ENCODE peak calls at places on chromosome 10, in six cellular contexts. One of them, this sample, is unnamed.

GRCh38 chr10:99534456-99534938 is 1.8 kb downstream of the NKX2-3 start:
- DNase-seq in vagina: no peak
- DNase-seq in transverse colon: no peak
- DNase-seq in Panc1: no peak
- DNase-seq in stomach: no peak
- DNase-seq in endothelial cell of umbilical vein: no peak
- DNase-seq in this sample: no peak

GRCh38 chr10:79069325-79070090 is 742 bp downstream of the ZMIZ1 start:
- DNase-seq in stomach: peak; percentile 61
- DNase-seq in endothelial cell of umbilical vein: peak; percentile 63
- DNase-seq in Panc1: no peak
- DNase-seq in transverse colon: peak; percentile 64
- DNase-seq in vagina: no peak
- DNase-seq in this sample: no peak

GRCh38 chr10:102988404-102989314 is 70.6 kb downstream of the CNNM2 start:
- DNase-seq in Panc1: no peak
- DNase-seq in endothelial cell of umbilical vein: no peak
- DNase-seq in stomach: no peak
- DNase-seq in vagina: no peak
- DNase-seq in transverse colon: no peak
- DNase-seq in this sample: no peak

GRCh38 chr10:24962998-24963397 is 10.6 kb upstream of the PRTFDC1 start:
- DNase-seq in vagina: no peak
- DNase-seq in transverse colon: no peak
- DNase-seq in Panc1: no peak
- DNase-seq in endothelial cell of umbilical vein: no peak
- DNase-seq in stomach: no peak
- DNase-seq in this sample: no peak

GRCh38 chr10:79127151-79127961 is 58.6 kb downstream of the ZMIZ1 start:
- DNase-seq in Panc1: no peak
- DNase-seq in vagina: no peak
- DNase-seq in endothelial cell of umbilical vein: peak; percentile 67
- DNase-seq in transverse colon: peak; percentile 61
- DNase-seq in stomach: peak; percentile 97
- DNase-seq in this sample: peak; percentile 70

GRCh38 chr10:33136781-33137180 is 178.8 kb upstream of the ITGB1 start:
- DNase-seq in endothelial cell of umbilical vein: no peak
- DNase-seq in Panc1: no peak
- DNase-seq in transverse colon: no peak
- DNase-seq in stomach: no peak
- DNase-seq in vagina: no peak
- DNase-seq in this sample: no peak

GRCh38 chr10:91389636-91390512 is 20.3 kb upstream of the HECTD2 start:
- DNase-seq in Panc1: no peak
- DNase-seq in endothelial cell of umbilical vein: peak; percentile 64
- DNase-seq in vagina: no peak
- DNase-seq in transverse colon: no peak
- DNase-seq in stomach: no peak
- DNase-seq in this sample: no peak

GRCh38 chr10:29160110-29160669 is 128.7 kb upstream of the LYZL1 start:
- DNase-seq in stomach: no peak
- DNase-seq in endothelial cell of umbilical vein: peak; percentile 78
- DNase-seq in Panc1: no peak
- DNase-seq in transverse colon: no peak
- DNase-seq in vagina: no peak
- DNase-seq in this sample: peak; percentile 69

GRCh38 chr10:104020020-104020419 is 53.1 kb downstream of the SLK start:
- DNase-seq in Panc1: no peak
- DNase-seq in endothelial cell of umbilical vein: no peak
- DNase-seq in stomach: no peak
- DNase-seq in transverse colon: no peak
- DNase-seq in vagina: no peak
- DNase-seq in this sample: no peak

GRCh38 chr10:29804025-29804852 is 169.5 kb upstream of the SVIL start:
- DNase-seq in vagina: no peak
- DNase-seq in transverse colon: peak; percentile 52
- DNase-seq in endothelial cell of umbilical vein: peak; percentile 99
- DNase-seq in Panc1: peak; percentile 93
- DNase-seq in stomach: peak; percentile 37
- DNase-seq in this sample: peak; percentile 45

GRCh38 chr10:70053212-70053895 is 708 bp downstream of the MACROH2A2 start:
- DNase-seq in stomach: no peak
- DNase-seq in Panc1: no peak
- DNase-seq in endothelial cell of umbilical vein: no peak
- DNase-seq in vagina: no peak
- DNase-seq in transverse colon: no peak
- DNase-seq in this sample: no peak

GRCh38 chr10:10394933-10395658 is 622.6 kb upstream of the CELF2 start:
- DNase-seq in transverse colon: no peak
- DNase-seq in endothelial cell of umbilical vein: no peak
- DNase-seq in vagina: no peak
- DNase-seq in Panc1: no peak
- DNase-seq in stomach: no peak
- DNase-seq in this sample: no peak

GRCh38 chr10:93152136-93152535 is 78.4 kb downstream of the CYP26A1 start:
- DNase-seq in Panc1: no peak
- DNase-seq in stomach: no peak
- DNase-seq in vagina: no peak
- DNase-seq in transverse colon: no peak
- DNase-seq in endothelial cell of umbilical vein: no peak
- DNase-seq in this sample: no peak

GRCh38 chr10:103966671-103967432 is at the start of gene SLK:
- DNase-seq in Panc1: peak; percentile 24
- DNase-seq in vagina: no peak
- DNase-seq in stomach: peak; percentile 85
- DNase-seq in endothelial cell of umbilical vein: peak; percentile 86
- DNase-seq in transverse colon: peak; percentile 85
- DNase-seq in this sample: peak; percentile 69

GRCh38 chr10:123284022-123284421 is 129.8 kb downstream of the BUB3 start:
- DNase-seq in transverse colon: no peak
- DNase-seq in vagina: peak; percentile 2
- DNase-seq in Panc1: no peak
- DNase-seq in endothelial cell of umbilical vein: no peak
- DNase-seq in stomach: no peak
- DNase-seq in this sample: no peak

GRCh38 chr10:70932415-70933196 is 44.2 kb upstream of the PCBD1 start:
- DNase-seq in vagina: no peak
- DNase-seq in endothelial cell of umbilical vein: peak; percentile 52
- DNase-seq in Panc1: no peak
- DNase-seq in transverse colon: peak; percentile 19
- DNase-seq in stomach: no peak
- DNase-seq in this sample: no peak

GRCh38 chr10:75955953-75956352 is 524.5 kb downstream of the LRMDA start:
- DNase-seq in endothelial cell of umbilical vein: no peak
- DNase-seq in stomach: no peak
- DNase-seq in transverse colon: no peak
- DNase-seq in vagina: no peak
- DNase-seq in Panc1: no peak
- DNase-seq in this sample: no peak

GRCh38 chr10:75959209-75959608 is 527.8 kb downstream of the LRMDA start:
- DNase-seq in endothelial cell of umbilical vein: no peak
- DNase-seq in transverse colon: no peak
- DNase-seq in stomach: no peak
- DNase-seq in vagina: no peak
- DNase-seq in Panc1: no peak
- DNase-seq in this sample: no peak

GRCh38 chr10:75957721-75958120 is 526.3 kb downstream of the LRMDA start:
- DNase-seq in transverse colon: no peak
- DNase-seq in vagina: no peak
- DNase-seq in endothelial cell of umbilical vein: no peak
- DNase-seq in stomach: no peak
- DNase-seq in Panc1: no peak
- DNase-seq in this sample: no peak

GRCh38 chr10:75956624-75957023 is 525.2 kb downstream of the LRMDA start:
- DNase-seq in stomach: no peak
- DNase-seq in transverse colon: no peak
- DNase-seq in endothelial cell of umbilical vein: no peak
- DNase-seq in vagina: no peak
- DNase-seq in Panc1: no peak
- DNase-seq in this sample: no peak

GRCh38 chr10:75957321-75957720 is 525.9 kb downstream of the LRMDA start:
- DNase-seq in endothelial cell of umbilical vein: no peak
- DNase-seq in stomach: no peak
- DNase-seq in vagina: no peak
- DNase-seq in transverse colon: no peak
- DNase-seq in Panc1: no peak
- DNase-seq in this sample: no peak
- H3K27me3 ChIP-seq in endothelial cell of umbilical vein: no peaks in the 10 kb centered on the region
- H3K27me3 ChIP-seq in stomach: no peaks in the 10 kb centered on the region
- H3K27me3 ChIP-seq in vagina: no peaks in the 10 kb centered on the region
- H3K27me3 ChIP-seq in transverse colon: no peaks in the 10 kb centered on the region
- H3K27me3 ChIP-seq in Panc1: peaks cover 3% of the 10 kb centered on the region
- H3K27me3 ChIP-seq in this sample: no peaks in the 10 kb centered on the region

GRCh38 chr10:132132391-132132841 is 54.3 kb upstream of the DPYSL4 start:
- DNase-seq in transverse colon: no peak
- DNase-seq in endothelial cell of umbilical vein: no peak
- DNase-seq in stomach: no peak
- DNase-seq in Panc1: no peak
- DNase-seq in vagina: no peak
- DNase-seq in this sample: no peak
- H3K27ac ChIP-seq in transverse colon: no peak overlapping the region
- H3K27ac ChIP-seq in endothelial cell of umbilical vein: no peak overlapping the region
- H3K27ac ChIP-seq in stomach: no peak overlapping the region
- H3K27ac ChIP-seq in Panc1: no peak overlapping the region
- H3K27ac ChIP-seq in vagina: no peak overlapping the region
- H3K27ac ChIP-seq in this sample: no peak overlapping the region

GRCh38 chr10:124558901-124559321 is 97.3 kb downstream of the LHPP start:
- DNase-seq in transverse colon: no peak
- DNase-seq in stomach: no peak
- DNase-seq in vagina: no peak
- DNase-seq in endothelial cell of umbilical vein: no peak
- DNase-seq in Panc1: no peak
- DNase-seq in this sample: no peak

GRCh38 chr10:124558339-124558685 is 96.7 kb downstream of the LHPP start:
- DNase-seq in endothelial cell of umbilical vein: no peak
- DNase-seq in vagina: no peak
- DNase-seq in transverse colon: no peak
- DNase-seq in stomach: no peak
- DNase-seq in Panc1: no peak
- DNase-seq in this sample: no peak

GRCh38 chr10:124559372-124560132 is 97.9 kb downstream of the LHPP start:
- DNase-seq in Panc1: no peak
- DNase-seq in stomach: no peak
- DNase-seq in transverse colon: no peak
- DNase-seq in vagina: no peak
- DNase-seq in endothelial cell of umbilical vein: no peak
- DNase-seq in this sample: no peak

GRCh38 chr10:124561206-124561605 is 99.6 kb downstream of the LHPP start:
- DNase-seq in transverse colon: no peak
- DNase-seq in vagina: no peak
- DNase-seq in stomach: no peak
- DNase-seq in endothelial cell of umbilical vein: no peak
- DNase-seq in Panc1: no peak
- DNase-seq in this sample: no peak

DNA sequence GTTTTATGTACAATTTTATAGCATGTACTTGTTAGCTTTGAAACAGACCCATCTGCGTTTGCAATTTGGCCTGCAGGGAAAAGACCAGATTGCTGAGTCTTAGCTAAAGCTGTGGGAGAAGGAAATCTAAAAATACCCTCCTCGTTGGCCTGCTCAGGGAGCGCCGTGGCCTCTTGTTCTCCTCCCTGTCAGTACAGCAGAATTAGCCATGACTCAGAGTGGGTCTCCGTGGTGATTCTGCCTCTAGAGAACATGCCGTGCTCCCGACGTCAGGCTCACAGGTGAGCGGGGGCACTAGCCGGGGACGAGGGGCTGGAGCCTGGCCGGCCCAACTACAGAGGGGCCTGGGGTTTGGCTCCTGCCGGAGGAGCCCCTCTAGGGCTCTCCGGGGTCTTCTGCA is 98.8 kb downstream of the LHPP start:
- DNase-seq in Panc1: no peak
- DNase-seq in transverse colon: peak; percentile 28
- DNase-seq in vagina: no peak
- DNase-seq in stomach: no peak
- DNase-seq in endothelial cell of umbilical vein: no peak
- DNase-seq in this sample: no peak
- TF ChIP-seq POLR2AphosphoS5 in Panc1: no peak
- TF ChIP-seq POLR2AphosphoS5 in transverse colon: peak; percentile 70
- TF ChIP-seq POLR2AphosphoS5 in vagina: peak; percentile 88
- TF ChIP-seq POLR2AphosphoS5 in stomach: peak; percentile 67
- TF ChIP-seq POLR2AphosphoS5 in endothelial cell of umbilical vein: no peak
- TF ChIP-seq POLR2AphosphoS5 in this sample: no peak

DNA sequence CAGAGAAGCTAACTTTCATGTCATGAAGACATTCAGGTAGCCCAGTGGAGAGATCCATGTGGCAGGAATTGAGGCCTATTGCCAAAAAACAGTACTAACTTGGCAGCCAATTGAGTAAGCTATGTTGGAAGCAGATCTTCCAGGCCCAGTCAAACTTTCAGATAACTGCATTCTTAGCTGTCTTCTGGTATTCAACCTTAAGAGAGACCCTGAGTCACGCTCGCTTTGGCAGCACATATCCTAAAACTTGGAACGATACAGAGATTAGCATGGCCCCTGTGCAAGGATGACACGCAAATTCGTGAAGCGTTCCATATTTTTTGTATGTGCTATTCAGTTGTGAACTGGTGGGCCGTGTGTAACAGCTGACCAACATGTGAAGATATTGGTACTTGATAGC is 17.6 kb upstream of the ZNF518A start:
- DNase-seq in Panc1: no peak
- DNase-seq in stomach: no peak
- DNase-seq in vagina: no peak
- DNase-seq in transverse colon: no peak
- DNase-seq in endothelial cell of umbilical vein: no peak
- DNase-seq in this sample: no peak
- H3K27me3 ChIP-seq in Panc1: peaks cover 42% of the 10 kb centered on the region
- H3K27me3 ChIP-seq in stomach: no peaks in the 10 kb centered on the region
- H3K27me3 ChIP-seq in vagina: no peaks in the 10 kb centered on the region
- H3K27me3 ChIP-seq in transverse colon: peaks cover 95% of the 10 kb centered on the region
- H3K27me3 ChIP-seq in endothelial cell of umbilical vein: peaks cover 61% of the 10 kb centered on the region
- H3K27me3 ChIP-seq in this sample: peaks cover 52% of the 10 kb centered on the region

DNA sequence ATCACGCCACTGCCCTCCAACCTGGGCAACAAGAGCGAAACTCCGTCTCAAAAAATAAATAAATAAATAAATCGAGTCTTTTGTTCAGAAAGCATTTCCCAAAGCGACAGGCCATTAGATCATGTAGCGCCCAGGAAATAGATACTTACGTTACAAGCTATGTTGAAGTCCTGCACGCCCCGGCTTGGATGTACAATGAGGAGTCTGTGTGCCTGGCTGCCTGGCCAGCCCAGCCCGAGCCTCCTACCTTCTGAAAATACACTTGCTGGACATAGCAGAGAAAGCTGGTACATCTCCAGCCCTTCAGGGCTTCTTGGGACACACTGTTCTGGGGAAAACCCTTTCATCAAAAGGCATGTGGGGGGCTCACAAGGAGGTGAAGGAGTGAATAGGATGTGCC is 22.1 kb downstream of the FGFR2 start:
- DNase-seq in stomach: no peak
- DNase-seq in vagina: no peak
- DNase-seq in Panc1: no peak
- DNase-seq in endothelial cell of umbilical vein: no peak
- DNase-seq in transverse colon: no peak
- DNase-seq in this sample: no peak
- H3K27ac ChIP-seq in stomach: no peak overlapping the region
- H3K27ac ChIP-seq in vagina: peak overlapping the region; percentile 26
- H3K27ac ChIP-seq in Panc1: no peak overlapping the region
- H3K27ac ChIP-seq in endothelial cell of umbilical vein: no peak overlapping the region
- H3K27ac ChIP-seq in transverse colon: peak overlapping the region; percentile 25
- H3K27ac ChIP-seq in this sample: peak overlapping the region; percentile 63